ENCODE peak calls at places on chromosome 10, in four cellular contexts. One of them, this sample, is unnamed. For H3K4me1, the result is how much of the 10 kb centered on the place peaks cover.

GRCh38 chr10:33365871-33366411 is 31.5 kb upstream of the NRP1 start:
- DNase-seq in spleen: no peak
- DNase-seq in astrocyte: peak
- DNase-seq in hepatocyte: no peak
- DNase-seq in this sample: no peak

GRCh38 chr10:114551310-114551972 is 106.6 kb downstream of the ABLIM1 start:
- DNase-seq in spleen: no peak
- DNase-seq in astrocyte: peak
- DNase-seq in hepatocyte: peak
- DNase-seq in this sample: no peak

GRCh38 chr10:96369890-96370574 is 11.2 kb upstream of the OPALIN start:
- DNase-seq in spleen: no peak
- DNase-seq in astrocyte: no peak
- DNase-seq in hepatocyte: peak
- DNase-seq in this sample: peak

GRCh38 chr10:24150853-24151252 is 58.1 kb upstream of the KIAA1217 start:
- DNase-seq in spleen: no peak
- DNase-seq in astrocyte: no peak
- DNase-seq in hepatocyte: no peak
- DNase-seq in this sample: no peak

GRCh38 chr10:19488592-19489280 is 327.5 kb upstream of the PLXDC2 start:
- DNase-seq in spleen: peak
- DNase-seq in astrocyte: no peak
- DNase-seq in hepatocyte: peak
- DNase-seq in this sample: no peak

GRCh38 chr10:61330669-61331068 is 122.5 kb downstream of the TMEM26 start:
- DNase-seq in spleen: no peak
- DNase-seq in astrocyte: no peak
- DNase-seq in hepatocyte: no peak
- DNase-seq in this sample: no peak

GRCh38 chr10:8778713-8779112 is 724.2 kb downstream of the GATA3 start:
- DNase-seq in spleen: no peak
- DNase-seq in astrocyte: no peak
- DNase-seq in hepatocyte: peak
- DNase-seq in this sample: no peak

GRCh38 chr10:85600744-85601081 is 765.9 kb downstream of the GRID1 start:
- DNase-seq in spleen: no peak
- DNase-seq in astrocyte: no peak
- DNase-seq in hepatocyte: no peak
- DNase-seq in this sample: no peak

GRCh38 chr10:114000461-114000860 is 43.2 kb upstream of the ADRB1 start:
- DNase-seq in spleen: no peak
- DNase-seq in astrocyte: no peak
- DNase-seq in hepatocyte: no peak
- DNase-seq in this sample: no peak

GRCh38 chr10:4982764-4983226 is 19.6 kb downstream of the AKR1C1 start:
- DNase-seq in spleen: no peak
- DNase-seq in astrocyte: peak
- DNase-seq in hepatocyte: peak
- DNase-seq in this sample: no peak

GRCh38 chr10:33336606-33337334 is 2.3 kb upstream of the NRP1 start:
- DNase-seq in spleen: peak
- DNase-seq in astrocyte: no peak
- DNase-seq in hepatocyte: peak
- DNase-seq in this sample: peak

GRCh38 chr10:100065084-100065660 is 16.5 kb downstream of the CPN1 start:
- DNase-seq in spleen: no peak
- DNase-seq in astrocyte: no peak
- DNase-seq in hepatocyte: no peak
- DNase-seq in this sample: no peak

GRCh38 chr10:11849908-11850307 is 26.8 kb downstream of the PROSER2 start:
- DNase-seq in spleen: no peak
- DNase-seq in astrocyte: no peak
- DNase-seq in hepatocyte: no peak
- DNase-seq in this sample: no peak

GRCh38 chr10:99913831-99914235 is 95.9 kb downstream of the DNMBP start:
- DNase-seq in spleen: no peak
- DNase-seq in astrocyte: peak
- DNase-seq in hepatocyte: peak
- DNase-seq in this sample: peak

GRCh38 chr10:17527530-17528146 is 73.2 kb upstream of the ST8SIA6 start:
- DNase-seq in spleen: no peak
- DNase-seq in astrocyte: peak
- DNase-seq in hepatocyte: no peak
- DNase-seq in this sample: no peak

GRCh38 chr10:102395677-102396197 is at the start of gene NFKB2:
- DNase-seq in spleen: peak
- DNase-seq in astrocyte: no peak
- DNase-seq in hepatocyte: peak
- DNase-seq in this sample: no peak

GRCh38 chr10:85603167-85603940 is 763.2 kb downstream of the GRID1 start:
- DNase-seq in spleen: no peak
- DNase-seq in astrocyte: no peak
- DNase-seq in hepatocyte: peak
- DNase-seq in this sample: no peak

GRCh38 chr10:72466018-72466417 is 111.3 kb upstream of the DNAJB12 start:
- DNase-seq in spleen: no peak
- DNase-seq in astrocyte: peak
- DNase-seq in hepatocyte: no peak
- DNase-seq in this sample: no peak
- TF ChIP-seq CTCF in spleen: no peak
- TF ChIP-seq CTCF in astrocyte: no peak
- TF ChIP-seq CTCF in hepatocyte: no peak
- TF ChIP-seq CTCF in this sample: no peak

GRCh38 chr10:28075424-28075823 is 76.5 kb upstream of the ODAD2 start:
- DNase-seq in spleen: no peak
- DNase-seq in astrocyte: no peak
- DNase-seq in hepatocyte: no peak
- DNase-seq in this sample: no peak

GRCh38 chr10:28082316-28082715 is 83.4 kb upstream of the ODAD2 start:
- DNase-seq in spleen: no peak
- DNase-seq in astrocyte: no peak
- DNase-seq in hepatocyte: no peak
- DNase-seq in this sample: no peak

GRCh38 chr10:28082885-28083284 is 84.0 kb upstream of the ODAD2 start:
- DNase-seq in spleen: no peak
- DNase-seq in astrocyte: no peak
- DNase-seq in hepatocyte: no peak
- DNase-seq in this sample: no peak

GRCh38 chr10:28072573-28072972 is 73.7 kb upstream of the ODAD2 start:
- DNase-seq in spleen: no peak
- DNase-seq in astrocyte: no peak
- DNase-seq in hepatocyte: no peak
- DNase-seq in this sample: no peak

DNA sequence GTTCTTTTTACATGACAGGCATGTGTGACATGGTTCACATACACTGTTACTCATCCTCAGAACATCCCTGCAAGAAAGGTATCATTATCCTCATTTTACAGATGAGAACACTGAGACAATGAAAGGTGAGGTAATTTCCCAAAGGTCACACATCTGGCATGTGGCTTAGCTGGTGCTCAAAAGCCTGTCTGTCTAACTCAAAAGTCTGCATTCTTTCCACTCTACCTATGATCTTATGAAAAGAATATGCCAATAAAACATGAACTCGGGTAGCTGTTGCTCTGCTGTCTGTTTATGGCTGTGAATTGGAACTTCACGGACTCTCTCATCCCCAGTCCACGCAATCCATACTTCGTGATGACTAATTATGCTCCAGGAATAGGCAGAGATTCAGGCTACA is 79.0 kb upstream of the ODAD2 start:
- DNase-seq in spleen: no peak
- DNase-seq in astrocyte: peak
- DNase-seq in hepatocyte: no peak
- DNase-seq in this sample: no peak
- H3K4me3 ChIP-seq in spleen: no peak
- H3K4me3 ChIP-seq in astrocyte: no peak
- H3K4me3 ChIP-seq in hepatocyte: no peak
- H3K4me3 ChIP-seq in this sample: no peak

GRCh38 chr10:89555688-89556445 is 20.5 kb upstream of the SLC16A12 start:
- DNase-seq in spleen: no peak
- DNase-seq in astrocyte: no peak
- DNase-seq in hepatocyte: peak
- DNase-seq in this sample: peak
- H3K4me1 ChIP-seq in spleen: under half
- H3K4me1 ChIP-seq in astrocyte: under half
- H3K4me1 ChIP-seq in hepatocyte: under half
- H3K4me1 ChIP-seq in this sample: under half

DNA sequence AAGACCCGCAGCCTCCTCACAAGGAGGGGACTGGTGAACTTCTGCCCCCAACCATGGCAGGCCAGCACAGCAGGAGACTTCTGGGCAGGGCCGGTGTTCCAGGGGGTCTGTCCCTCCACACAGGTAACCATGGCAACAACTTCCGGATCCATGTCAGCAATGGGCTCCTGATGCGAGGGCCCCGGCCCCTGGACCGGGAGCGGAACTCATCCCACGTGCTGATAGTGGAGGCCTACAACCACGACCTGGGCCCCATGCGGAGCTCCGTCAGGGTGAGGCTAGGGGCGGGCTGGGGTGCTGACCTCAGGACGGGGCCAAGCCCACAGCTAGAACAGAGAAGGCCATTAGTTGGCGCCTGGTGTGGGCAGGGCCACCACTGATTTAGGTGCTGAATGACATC is 5.7 kb upstream of the C10orf105 start:
- DNase-seq in spleen: peak
- DNase-seq in astrocyte: no peak
- DNase-seq in hepatocyte: no peak
- DNase-seq in this sample: no peak
- TF ChIP-seq CTCF in spleen: no peak
- TF ChIP-seq CTCF in astrocyte: no peak
- TF ChIP-seq CTCF in hepatocyte: no peak
- TF ChIP-seq CTCF in this sample: no peak

GRCh38 chr10:25502453-25502852 is 327.7 kb downstream of the GPR158 start:
- DNase-seq in spleen: no peak
- DNase-seq in astrocyte: no peak
- DNase-seq in hepatocyte: no peak
- DNase-seq in this sample: no peak

GRCh38 chr10:25498645-25499044 is 323.8 kb downstream of the GPR158 start:
- DNase-seq in spleen: no peak
- DNase-seq in astrocyte: no peak
- DNase-seq in hepatocyte: no peak
- DNase-seq in this sample: no peak

GRCh38 chr10:25504306-25504705 is 329.5 kb downstream of the GPR158 start:
- DNase-seq in spleen: no peak
- DNase-seq in astrocyte: no peak
- DNase-seq in hepatocyte: no peak
- DNase-seq in this sample: no peak

GRCh38 chr10:25504838-25505237 is 330.0 kb downstream of the GPR158 start:
- DNase-seq in spleen: no peak
- DNase-seq in astrocyte: no peak
- DNase-seq in hepatocyte: no peak
- DNase-seq in this sample: no peak

DNA sequence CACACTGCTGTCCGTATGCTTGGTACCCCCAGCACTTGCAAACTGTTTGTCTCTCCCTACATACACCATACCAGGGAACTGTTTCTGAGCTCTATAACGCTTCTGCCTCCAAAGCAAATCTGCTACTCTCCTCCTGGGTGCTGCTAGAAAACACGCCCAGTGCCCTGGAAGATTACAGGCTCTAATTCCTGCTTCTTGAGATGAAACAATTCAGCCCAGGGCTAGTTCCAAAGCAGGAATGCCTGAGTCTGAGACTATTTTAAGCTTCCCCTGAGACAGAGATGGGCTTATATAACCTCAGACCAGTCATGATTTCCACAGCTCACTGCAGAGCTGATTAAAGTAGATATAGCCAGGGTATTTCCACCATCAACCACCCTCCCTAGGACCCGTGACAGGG is 327.1 kb downstream of the GPR158 start:
- DNase-seq in spleen: no peak
- DNase-seq in astrocyte: no peak
- DNase-seq in hepatocyte: peak
- DNase-seq in this sample: no peak
- H3K4me3 ChIP-seq in spleen: no peak
- H3K4me3 ChIP-seq in astrocyte: no peak
- H3K4me3 ChIP-seq in hepatocyte: no peak
- H3K4me3 ChIP-seq in this sample: no peak

DNA sequence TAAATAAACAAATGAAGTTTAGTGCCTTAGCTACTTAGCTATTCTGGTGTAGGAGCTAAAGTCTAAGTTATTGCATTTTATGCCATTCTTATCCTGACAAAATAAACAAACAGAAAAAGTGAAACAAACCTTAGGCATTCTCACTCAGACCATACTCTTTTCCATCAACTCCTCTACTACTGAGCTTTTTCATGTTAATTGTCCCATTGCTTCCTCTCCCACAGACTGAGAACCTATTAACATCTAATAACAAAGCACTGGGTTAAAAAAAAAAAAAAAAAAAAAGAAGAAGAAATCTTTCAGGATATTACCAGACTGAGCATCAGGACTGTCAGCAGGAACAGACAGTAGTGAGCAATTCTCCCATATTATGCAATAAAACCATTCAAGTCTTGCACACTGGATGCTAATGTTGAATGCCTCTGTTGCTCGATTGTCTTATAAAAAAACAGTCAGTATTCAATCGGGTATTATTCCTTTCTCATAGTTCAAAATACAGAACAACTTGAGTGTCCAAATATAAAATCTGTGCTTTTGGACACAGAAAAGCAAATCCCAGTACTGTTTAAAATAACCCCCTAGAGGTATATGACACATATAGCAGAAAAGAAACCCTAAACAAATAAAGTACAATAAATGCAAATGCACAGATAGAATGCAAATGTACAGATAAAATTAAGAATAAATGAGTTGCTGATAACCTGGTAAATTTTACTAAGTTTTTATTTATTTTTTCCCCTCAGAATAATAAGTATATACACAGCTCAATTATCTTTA is 531.4 kb upstream of the LRRTM3 start:
- DNase-seq in spleen: no peak
- DNase-seq in astrocyte: no peak
- DNase-seq in hepatocyte: no peak
- DNase-seq in this sample: no peak
- H3K4me1 ChIP-seq in spleen: under half
- H3K4me1 ChIP-seq in astrocyte: under half
- H3K4me1 ChIP-seq in hepatocyte: under half
- H3K4me1 ChIP-seq in this sample: under half

This sample was measured in Caco-2.